ENCODE peak calls at places on chromosomes 7 and 10, in ten cellular contexts. One of them, this sample, is unnamed. For H3K4me1, the result is how much of the 10 kb centered on the place peaks cover.

GRCh38 chr10:80104066-80104926 is 25.8 kb downstream of the TMEM254 start:
- DNase-seq in fibroblast of lung: peak
- DNase-seq in H9: no peak
- DNase-seq in colonic mucosa: no peak
- DNase-seq in NT2/D1: no peak
- DNase-seq in HepG2: peak
- DNase-seq in neuronal stem cell: no peak
- DNase-seq in mesendoderm: peak
- DNase-seq in mammary epithelial cell: peak
- DNase-seq in neural progenitor cell: no peak
- DNase-seq in this sample: peak

GRCh38 chr7:41107938-41108448 is 594.9 kb downstream of the INHBA start:
- DNase-seq in H9: no peak
- DNase-seq in NT2/D1: no peak
- DNase-seq in colonic mucosa: no peak
- DNase-seq in HepG2: peak
- DNase-seq in neuronal stem cell: no peak
- DNase-seq in neural progenitor cell: no peak
- DNase-seq in mammary epithelial cell: peak
- DNase-seq in fibroblast of lung: peak
- DNase-seq in mesendoderm: no peak
- DNase-seq in this sample: peak

GRCh38 chr7:47535704-47536628 is 45.9 kb downstream of the TNS3 start:
- DNase-seq in fibroblast of lung: peak
- DNase-seq in mammary epithelial cell: no peak
- DNase-seq in colonic mucosa: no peak
- DNase-seq in NT2/D1: no peak
- DNase-seq in mesendoderm: peak
- DNase-seq in neuronal stem cell: no peak
- DNase-seq in HepG2: peak
- DNase-seq in neural progenitor cell: peak
- DNase-seq in H9: no peak
- DNase-seq in this sample: peak

GRCh38 chr10:3844626-3845025 is 59.6 kb upstream of the KLF6 start:
- DNase-seq in neural progenitor cell: no peak
- DNase-seq in colonic mucosa: no peak
- DNase-seq in mammary epithelial cell: no peak
- DNase-seq in H9: no peak
- DNase-seq in fibroblast of lung: no peak
- DNase-seq in mesendoderm: no peak
- DNase-seq in neuronal stem cell: no peak
- DNase-seq in NT2/D1: no peak
- DNase-seq in HepG2: no peak
- DNase-seq in this sample: no peak

GRCh38 chr10:109987828-109988227 is 20.0 kb upstream of the ADD3 start:
- DNase-seq in neural progenitor cell: no peak
- DNase-seq in mammary epithelial cell: no peak
- DNase-seq in mesendoderm: no peak
- DNase-seq in colonic mucosa: no peak
- DNase-seq in HepG2: no peak
- DNase-seq in neuronal stem cell: no peak
- DNase-seq in NT2/D1: no peak
- DNase-seq in fibroblast of lung: no peak
- DNase-seq in H9: no peak
- DNase-seq in this sample: no peak

GRCh38 chr7:23472974-23473847 is 2.9 kb upstream of the IGF2BP3 start:
- DNase-seq in H9: no peak
- DNase-seq in mesendoderm: no peak
- DNase-seq in HepG2: peak
- DNase-seq in fibroblast of lung: no peak
- DNase-seq in colonic mucosa: peak
- DNase-seq in NT2/D1: no peak
- DNase-seq in neuronal stem cell: peak
- DNase-seq in neural progenitor cell: peak
- DNase-seq in mammary epithelial cell: peak
- DNase-seq in this sample: no peak

GRCh38 chr10:126098216-126098561 is 201.8 kb downstream of the FANK1 start:
- DNase-seq in H9: no peak
- DNase-seq in fibroblast of lung: no peak
- DNase-seq in neuronal stem cell: no peak
- DNase-seq in colonic mucosa: no peak
- DNase-seq in mesendoderm: no peak
- DNase-seq in neural progenitor cell: no peak
- DNase-seq in NT2/D1: no peak
- DNase-seq in mammary epithelial cell: no peak
- DNase-seq in HepG2: no peak
- DNase-seq in this sample: no peak

GRCh38 chr10:99975942-99976809 is 33.6 kb downstream of the DNMBP start:
- DNase-seq in HepG2: no peak
- DNase-seq in mesendoderm: no peak
- DNase-seq in neural progenitor cell: no peak
- DNase-seq in neuronal stem cell: no peak
- DNase-seq in colonic mucosa: no peak
- DNase-seq in NT2/D1: no peak
- DNase-seq in mammary epithelial cell: peak
- DNase-seq in fibroblast of lung: peak
- DNase-seq in H9: no peak
- DNase-seq in this sample: peak

GRCh38 chr7:151059362-151060112 is at the start of gene SLC4A2:
- DNase-seq in mammary epithelial cell: peak
- DNase-seq in colonic mucosa: peak
- DNase-seq in fibroblast of lung: peak
- DNase-seq in H9: peak
- DNase-seq in neuronal stem cell: peak
- DNase-seq in neural progenitor cell: peak
- DNase-seq in NT2/D1: no peak
- DNase-seq in HepG2: peak
- DNase-seq in mesendoderm: peak
- DNase-seq in this sample: peak

GRCh38 chr7:33868151-33868550 is 37.2 kb upstream of the BMPER start:
- DNase-seq in neural progenitor cell: no peak
- DNase-seq in fibroblast of lung: peak
- DNase-seq in neuronal stem cell: no peak
- DNase-seq in HepG2: no peak
- DNase-seq in mammary epithelial cell: peak
- DNase-seq in mesendoderm: peak
- DNase-seq in H9: no peak
- DNase-seq in NT2/D1: no peak
- DNase-seq in colonic mucosa: no peak
- DNase-seq in this sample: peak

GRCh38 chr7:11788568-11788967 is 43.4 kb downstream of the THSD7A start:
- DNase-seq in mesendoderm: no peak
- DNase-seq in fibroblast of lung: no peak
- DNase-seq in colonic mucosa: no peak
- DNase-seq in neuronal stem cell: no peak
- DNase-seq in mammary epithelial cell: no peak
- DNase-seq in NT2/D1: no peak
- DNase-seq in neural progenitor cell: no peak
- DNase-seq in H9: no peak
- DNase-seq in HepG2: no peak
- DNase-seq in this sample: no peak

GRCh38 chr7:30209951-30210350 is 74.4 kb upstream of the ZNRF2 start:
- DNase-seq in H9: no peak
- DNase-seq in NT2/D1: no peak
- DNase-seq in neuronal stem cell: no peak
- DNase-seq in colonic mucosa: no peak
- DNase-seq in HepG2: no peak
- DNase-seq in mammary epithelial cell: no peak
- DNase-seq in mesendoderm: no peak
- DNase-seq in fibroblast of lung: no peak
- DNase-seq in neural progenitor cell: no peak
- DNase-seq in this sample: no peak

GRCh38 chr7:156209087-156209486 is 396.8 kb upstream of the SHH start:
- DNase-seq in mesendoderm: no peak
- DNase-seq in fibroblast of lung: no peak
- DNase-seq in neuronal stem cell: no peak
- DNase-seq in neural progenitor cell: no peak
- DNase-seq in HepG2: no peak
- DNase-seq in mammary epithelial cell: no peak
- DNase-seq in NT2/D1: no peak
- DNase-seq in H9: no peak
- DNase-seq in colonic mucosa: no peak
- DNase-seq in this sample: no peak

GRCh38 chr10:93152136-93152535 is 78.4 kb downstream of the CYP26A1 start:
- DNase-seq in neural progenitor cell: no peak
- DNase-seq in mammary epithelial cell: peak
- DNase-seq in fibroblast of lung: peak
- DNase-seq in neuronal stem cell: no peak
- DNase-seq in NT2/D1: no peak
- DNase-seq in HepG2: no peak
- DNase-seq in mesendoderm: peak
- DNase-seq in H9: no peak
- DNase-seq in colonic mucosa: no peak
- DNase-seq in this sample: peak

GRCh38 chr10:30182191-30183075 is 123.0 kb upstream of the JCAD start:
- DNase-seq in fibroblast of lung: peak
- DNase-seq in mammary epithelial cell: peak
- DNase-seq in H9: no peak
- DNase-seq in mesendoderm: peak
- DNase-seq in neuronal stem cell: no peak
- DNase-seq in HepG2: peak
- DNase-seq in colonic mucosa: no peak
- DNase-seq in neural progenitor cell: no peak
- DNase-seq in NT2/D1: no peak
- DNase-seq in this sample: peak

GRCh38 chr7:80133361-80134104 is 1.1 kb upstream of the GNAI1 start:
- DNase-seq in neuronal stem cell: no peak
- DNase-seq in neural progenitor cell: peak
- DNase-seq in HepG2: peak
- DNase-seq in mesendoderm: peak
- DNase-seq in NT2/D1: no peak
- DNase-seq in colonic mucosa: no peak
- DNase-seq in fibroblast of lung: peak
- DNase-seq in mammary epithelial cell: peak
- DNase-seq in H9: no peak
- DNase-seq in this sample: peak

DNA sequence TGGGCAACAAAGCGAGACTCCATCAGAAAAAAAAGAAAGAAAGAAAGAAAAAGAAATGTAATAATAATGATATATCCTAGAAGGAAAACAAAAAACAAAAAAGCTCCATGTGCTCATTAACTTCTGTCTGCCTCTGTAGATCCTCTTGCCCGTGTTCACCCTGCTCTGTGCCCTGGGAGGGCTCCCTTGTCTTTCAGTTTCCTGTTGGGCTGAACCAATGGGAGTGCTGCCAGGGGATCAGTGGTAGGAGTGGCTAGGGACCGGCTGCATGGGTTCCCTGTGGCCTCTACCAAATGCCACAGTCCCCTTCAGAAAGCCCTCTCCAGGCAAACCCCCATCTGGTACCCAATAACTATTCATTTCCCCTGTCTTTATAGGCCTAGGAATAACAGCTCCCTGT is 51.8 kb upstream of the PARD3 start:
- DNase-seq in neuronal stem cell: no peak
- DNase-seq in neural progenitor cell: peak
- DNase-seq in H9: peak
- DNase-seq in colonic mucosa: peak
- DNase-seq in NT2/D1: no peak
- DNase-seq in mammary epithelial cell: no peak
- DNase-seq in mesendoderm: peak
- DNase-seq in fibroblast of lung: no peak
- DNase-seq in HepG2: no peak
- DNase-seq in this sample: no peak
- H3K4me1 ChIP-seq in neuronal stem cell: under half
- H3K4me1 ChIP-seq in neural progenitor cell: under half
- H3K4me1 ChIP-seq in H9: under half
- H3K4me1 ChIP-seq in colonic mucosa: under half
- H3K4me1 ChIP-seq in NT2/D1: under half
- H3K4me1 ChIP-seq in mammary epithelial cell: under half
- H3K4me1 ChIP-seq in mesendoderm: under half
- H3K4me1 ChIP-seq in fibroblast of lung: under half
- H3K4me1 ChIP-seq in HepG2: under half
- H3K4me1 ChIP-seq in this sample: under half

DNA sequence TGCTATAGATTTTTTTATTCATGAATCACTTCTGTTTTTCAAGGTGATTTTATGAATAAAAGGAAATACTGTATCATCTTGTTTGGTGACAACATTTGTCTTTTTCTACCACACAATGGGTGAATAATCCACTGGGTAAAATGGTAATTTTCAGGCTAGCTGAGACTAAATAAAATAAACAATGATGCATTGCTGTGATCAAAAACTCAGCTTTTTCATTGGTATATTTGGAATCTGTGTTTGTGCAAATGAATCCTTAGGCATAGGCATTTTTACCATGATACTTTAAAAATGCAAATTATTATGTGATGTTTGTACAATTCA is 41.7 kb upstream of the SGCE start:
- DNase-seq in H9: no peak
- DNase-seq in HepG2: no peak
- DNase-seq in fibroblast of lung: no peak
- DNase-seq in NT2/D1: no peak
- DNase-seq in neural progenitor cell: no peak
- DNase-seq in mesendoderm: no peak
- DNase-seq in colonic mucosa: no peak
- DNase-seq in neuronal stem cell: no peak
- DNase-seq in mammary epithelial cell: no peak
- DNase-seq in this sample: no peak
- H3K9ac ChIP-seq in H9: no peak
- H3K9ac ChIP-seq in HepG2: no peak
- H3K9ac ChIP-seq in fibroblast of lung: no peak
- H3K9ac ChIP-seq in NT2/D1: no peak
- H3K9ac ChIP-seq in neural progenitor cell: no peak
- H3K9ac ChIP-seq in mesendoderm: no peak
- H3K9ac ChIP-seq in colonic mucosa: no peak
- H3K9ac ChIP-seq in neuronal stem cell: no peak
- H3K9ac ChIP-seq in mammary epithelial cell: no peak
- H3K9ac ChIP-seq in this sample: peak

GRCh38 chr10:35347899-35348608 is 11.7 kb downstream of the CCNY start:
- DNase-seq in mammary epithelial cell: no peak
- DNase-seq in neuronal stem cell: no peak
- DNase-seq in NT2/D1: no peak
- DNase-seq in mesendoderm: no peak
- DNase-seq in HepG2: no peak
- DNase-seq in fibroblast of lung: no peak
- DNase-seq in colonic mucosa: no peak
- DNase-seq in neural progenitor cell: no peak
- DNase-seq in H9: no peak
- DNase-seq in this sample: no peak
- H3K4me1 ChIP-seq in mammary epithelial cell: under half
- H3K4me1 ChIP-seq in neuronal stem cell: under half
- H3K4me1 ChIP-seq in NT2/D1: under half
- H3K4me1 ChIP-seq in mesendoderm: under half
- H3K4me1 ChIP-seq in HepG2: half or more
- H3K4me1 ChIP-seq in fibroblast of lung: under half
- H3K4me1 ChIP-seq in colonic mucosa: under half
- H3K4me1 ChIP-seq in neural progenitor cell: under half
- H3K4me1 ChIP-seq in H9: under half
- H3K4me1 ChIP-seq in this sample: under half

GRCh38 chr7:55022618-55022985 is 3.8 kb downstream of the EGFR start:
- DNase-seq in HepG2: no peak
- DNase-seq in colonic mucosa: no peak
- DNase-seq in fibroblast of lung: no peak
- DNase-seq in NT2/D1: no peak
- DNase-seq in neuronal stem cell: no peak
- DNase-seq in mammary epithelial cell: no peak
- DNase-seq in neural progenitor cell: no peak
- DNase-seq in H9: no peak
- DNase-seq in mesendoderm: no peak
- DNase-seq in this sample: no peak
- H3K9ac ChIP-seq in HepG2: no peak
- H3K9ac ChIP-seq in colonic mucosa: no peak
- H3K9ac ChIP-seq in fibroblast of lung: no peak
- H3K9ac ChIP-seq in NT2/D1: no peak
- H3K9ac ChIP-seq in neuronal stem cell: no peak
- H3K9ac ChIP-seq in mammary epithelial cell: peak
- H3K9ac ChIP-seq in neural progenitor cell: no peak
- H3K9ac ChIP-seq in H9: no peak
- H3K9ac ChIP-seq in mesendoderm: no peak
- H3K9ac ChIP-seq in this sample: peak

This sample was measured in adipocyte.